ENCODE peak calls at places on chromosomes 6 and 20, in eight cellular contexts. E is choroid plexus epithelial cell, J is NCI-H446 treated with DMSO at 0.1 percent for 48 hours, M is GM20000, S is amniotic stem cell, W is NCI-H1436, G is amygdala, B is nucleus accumbens. F is an unnamed sample.

GRCh38 chr20:47670913-47671312 is 114.4 kb downstream of the SULF2 start:
- DNase-seq in E (no peak), J (no peak), M (no peak), S (no peak), W (no peak), G (no peak), B (no peak), F (no peak)

GRCh38 chr20:36819662-36820061 is 46.1 kb upstream of the DSN1 start:
- DNase-seq in E (no peak), J (peak; percentile 12), M (no peak), S (no peak), W (peak; percentile 61), G (no peak), B (no peak), F (no peak)

GRCh38 chr6:15520616-15521203 is 142.1 kb downstream of the DTNBP1 start:
- DNase-seq in E (no peak), J (no peak), M (no peak), S (no peak), W (no peak), G (no peak), B (no peak), F (no peak)

GRCh38 chr20:37992802-37993538 is 40.3 kb downstream of the TTI1 start:
- DNase-seq in E (peak; percentile 97), J (no peak), M (peak; percentile 71), S (no peak), W (peak; percentile 44), G (no peak), B (no peak), F (no peak)

GRCh38 chr20:19786311-19786710 is 28.3 kb downstream of the RIN2 start:
- DNase-seq in E (peak; percentile 93), J (peak; percentile 60), M (no peak), S (no peak), W (no peak), G (no peak), B (no peak), F (peak; percentile 66)

GRCh38 chr20:23293689-23294088 is 56.9 kb upstream of the NXT1 start:
- DNase-seq in E (no peak), J (no peak), M (no peak), S (no peak), W (no peak), G (no peak), B (no peak), F (no peak)

GRCh38 chr20:42961771-42962170 is 227.9 kb downstream of the PTPRT start:
- DNase-seq in E (no peak), J (no peak), M (no peak), S (no peak), W (no peak), G (no peak), B (no peak), F (no peak)

GRCh38 chr6:167684276-167685104 is 142.2 kb upstream of the AFDN start:
- DNase-seq in E (no peak), J (no peak), M (no peak), S (no peak), W (no peak), G (no peak), B (no peak), F (no peak)

GRCh38 chr6:8193541-8193940 is 91.2 kb upstream of the EEF1E1 start:
- DNase-seq in E (peak; percentile 18), J (no peak), M (no peak), S (no peak), W (no peak), G (no peak), B (no peak), F (peak; percentile 61)

GRCh38 chr20:23147964-23148720 is 62.0 kb upstream of the CD93 start:
- DNase-seq in E (peak; percentile 54), J (no peak), M (peak; percentile 29), S (peak; percentile 40), W (no peak), G (no peak), B (no peak), F (peak; percentile 77)

GRCh38 chr6:1901556-1901955 is 291.8 kb downstream of the FOXC1 start:
- DNase-seq in E (peak; percentile 30), J (no peak), M (no peak), S (peak; percentile 19), W (no peak), G (no peak), B (no peak), F (peak; percentile 94)